ENCODE peak calls at places on chromosomes 3 and 15, in five cellular contexts. E is uterus, I is nucleus accumbens, G is T-helper 17 cell, P is sigmoid colon. X is an unnamed sample.

GRCh38 chr3:139121513-139122220 is 77.0 kb upstream of the PRR23C start:
- DNase-seq in E (peak; percentile 33), I (no peak), G (no peak), P (no peak), X (no peak)

GRCh38 chr15:29470794-29471193 is 201.2 kb upstream of the NSMCE3 start:
- DNase-seq in E (no peak), I (no peak), G (no peak), P (no peak), X (no peak)

GRCh38 chr3:131972550-131972949 is 62.3 kb downstream of the CPNE4 start:
- DNase-seq in E (no peak), I (no peak), G (no peak), P (no peak), X (no peak)

GRCh38 chr15:73959801-73960200 is 32.3 kb downstream of the STOML1 start:
- DNase-seq in E (no peak), I (no peak), G (no peak), P (peak; percentile 10), X (no peak)

GRCh38 chr3:131630117-131630516 is 127.3 kb upstream of the MRPL3 start:
- DNase-seq in E (no peak), I (no peak), G (no peak), P (no peak), X (no peak)

GRCh38 chr15:39025331-39025730 is 460.7 kb upstream of the RASGRP1 start:
- DNase-seq in E (no peak), I (no peak), G (no peak), P (no peak), X (no peak)

GRCh38 chr15:95146476-95146875 is 915.1 kb downstream of the MCTP2 start:
- DNase-seq in E (no peak), I (no peak), G (no peak), P (no peak), X (no peak)

GRCh38 chr15:99732268-99732641 is 982 bp downstream of the LYSMD4 start:
- DNase-seq in E (no peak), I (no peak), G (no peak), P (no peak), X (no peak)

GRCh38 chr15:70605606-70606410 is 157.6 kb downstream of the UACA start:
- DNase-seq in E (peak; percentile 83), I (peak; percentile 82), G (no peak), P (peak; percentile 92), X (peak; percentile 88)

GRCh38 chr3:160458151-160458550 is 8.6 kb upstream of the TRIM59 start:
- DNase-seq in E (no peak), I (no peak), G (no peak), P (no peak), X (no peak)

GRCh38 chr3:117671707-117672318 is 962.2 kb downstream of the TUSC7 start:
- DNase-seq in E (no peak), I (no peak), G (no peak), P (peak; percentile 71), X (no peak)

GRCh38 chr15:31503256-31503655 is 176.6 kb downstream of the KLF13 start:
- DNase-seq in E (no peak), I (no peak), G (no peak), P (no peak), X (no peak)

GRCh38 chr15:41919201-41919820 is 25.5 kb upstream of the SPTBN5 start:
- DNase-seq in E (no peak), I (no peak), G (no peak), P (no peak), X (no peak)

GRCh38 chr3:194928831-194929594 is 243.3 kb downstream of the FAM43A start:
- DNase-seq in E (no peak), I (no peak), G (no peak), P (no peak), X (peak; percentile 62)

GRCh38 chr15:42018306-42019224 is 2.3 kb downstream of the PLA2G4E start:
- DNase-seq in E (no peak), I (no peak), G (no peak), P (peak; percentile 60), X (peak; percentile 69)